ENCODE peak calls at places on chromosomes 5 and 9, in seven cellular contexts. G is colonic mucosa, V is BJ, M is MM.1S, U is HepG2, X is Peyer's patch, Z is H7. D is an unnamed sample.

GRCh38 chr5:67065237-67065636 is 131.4 kb downstream of the CD180 start:
- DNase-seq in G (no peak), V (no peak), M (peak; percentile 91), U (no peak), X (no peak), Z (no peak), D (no peak)

GRCh38 chr5:132797651-132798050 is 15.5 kb upstream of the SOWAHA start:
- DNase-seq in G (no peak), V (no peak), M (no peak), U (no peak), X (no peak), Z (no peak), D (no peak)

GRCh38 chr5:6858419-6858818 is 145.2 kb downstream of the TENT4A start:
- DNase-seq in G (no peak), V (no peak), M (no peak), U (no peak), X (no peak), Z (no peak), D (no peak)

GRCh38 chr5:107464403-107464802 is 206.3 kb downstream of the EFNA5 start:
- DNase-seq in G (no peak), V (no peak), M (peak; percentile 18), U (no peak), X (no peak), Z (no peak), D (no peak)

GRCh38 chr9:114691046-114691955 is 9.3 kb upstream of the TEX48 start:
- DNase-seq in G (no peak), V (peak; percentile 68), M (no peak), U (no peak), X (no peak), Z (no peak), D (peak; percentile 15)

GRCh38 chr5:65926893-65927292 is 518 bp downstream of the ERBIN start:
- DNase-seq in G (peak; percentile 29), V (no peak), M (peak; percentile 17), U (no peak), X (no peak), Z (peak; percentile 27), D (peak; percentile 26)

GRCh38 chr5:32261198-32261597 is 51.5 kb downstream of the MTMR12 start:
- DNase-seq in G (no peak), V (no peak), M (peak; percentile 19), U (no peak), X (no peak), Z (no peak), D (no peak)

GRCh38 chr9:116193636-116194035 is 40.0 kb downstream of the PAPPA start:
- DNase-seq in G (no peak), V (peak; percentile 44), M (no peak), U (no peak), X (no peak), Z (no peak), D (no peak)

GRCh38 chr5:126043684-126044083 is 379.5 kb upstream of the GRAMD2B start:
- DNase-seq in G (no peak), V (no peak), M (no peak), U (no peak), X (no peak), Z (no peak), D (no peak)

GRCh38 chr9:111766066-111766465 is 28.7 kb downstream of the SHOC1 start:
- DNase-seq in G (no peak), V (no peak), M (no peak), U (no peak), X (no peak), Z (no peak), D (no peak)

GRCh38 chr5:179258001-179258921 is 87.0 kb downstream of the ADAMTS2 start:
- DNase-seq in G (no peak), V (no peak), M (no peak), U (no peak), X (peak; percentile 31), Z (peak; percentile 53), D (no peak)

GRCh38 chr9:33132249-33132772 is 34.8 kb downstream of the B4GALT1 start:
- DNase-seq in G (no peak), V (peak; percentile 46), M (no peak), U (no peak), X (no peak), Z (no peak), D (no peak)

GRCh38 chr5:169225830-169226356 is 75.0 kb downstream of the SLIT3 start:
- DNase-seq in G (no peak), V (no peak), M (no peak), U (no peak), X (no peak), Z (no peak), D (no peak)
- H3K27me3 ChIP-seq in G (no peaks in the 10 kb centered on the region), V (no peaks in the 10 kb centered on the region), M (no peaks in the 10 kb centered on the region), U (no peaks in the 10 kb centered on the region), X (no peaks in the 10 kb centered on the region), Z (peaks cover 13% of the 10 kb centered on the region), D (no peaks in the 10 kb centered on the region)

DNA sequence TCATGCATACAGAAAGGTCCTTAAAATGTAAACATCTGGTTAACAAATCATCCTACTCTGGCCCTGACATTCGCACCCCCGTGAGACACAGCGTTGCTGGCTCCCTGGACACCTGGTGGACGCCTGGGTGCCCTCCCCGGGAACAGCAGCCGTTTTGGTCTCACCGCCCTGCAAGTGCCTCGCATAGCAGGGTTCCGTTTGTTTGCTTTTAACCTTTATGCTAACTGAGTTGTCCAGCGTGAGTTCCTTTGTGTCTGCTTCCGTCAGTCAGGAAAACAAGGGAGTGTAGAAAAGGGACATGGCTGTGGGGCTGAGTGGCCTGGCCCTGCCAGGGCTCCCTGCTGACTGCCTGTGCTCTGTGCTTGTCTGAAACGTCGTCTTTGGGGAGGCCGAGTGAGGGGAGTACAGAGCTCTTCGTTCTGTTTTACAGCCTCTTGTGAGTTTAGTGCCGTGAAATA is 91.8 kb upstream of the CACNA1B start:
- DNase-seq in G (no peak), V (no peak), M (no peak), U (peak; percentile 87), X (no peak), Z (peak; percentile 78), D (no peak)
- H3K36me3 ChIP-seq in G (no peaks in the 10 kb centered on the region), V (peaks cover 20% of the 10 kb centered on the region), M (no peaks in the 10 kb centered on the region), U (peaks cover 25% of the 10 kb centered on the region), X (no peaks in the 10 kb centered on the region), Z (peaks cover 15% of the 10 kb centered on the region), D (peaks cover 16% of the 10 kb centered on the region)

DNA sequence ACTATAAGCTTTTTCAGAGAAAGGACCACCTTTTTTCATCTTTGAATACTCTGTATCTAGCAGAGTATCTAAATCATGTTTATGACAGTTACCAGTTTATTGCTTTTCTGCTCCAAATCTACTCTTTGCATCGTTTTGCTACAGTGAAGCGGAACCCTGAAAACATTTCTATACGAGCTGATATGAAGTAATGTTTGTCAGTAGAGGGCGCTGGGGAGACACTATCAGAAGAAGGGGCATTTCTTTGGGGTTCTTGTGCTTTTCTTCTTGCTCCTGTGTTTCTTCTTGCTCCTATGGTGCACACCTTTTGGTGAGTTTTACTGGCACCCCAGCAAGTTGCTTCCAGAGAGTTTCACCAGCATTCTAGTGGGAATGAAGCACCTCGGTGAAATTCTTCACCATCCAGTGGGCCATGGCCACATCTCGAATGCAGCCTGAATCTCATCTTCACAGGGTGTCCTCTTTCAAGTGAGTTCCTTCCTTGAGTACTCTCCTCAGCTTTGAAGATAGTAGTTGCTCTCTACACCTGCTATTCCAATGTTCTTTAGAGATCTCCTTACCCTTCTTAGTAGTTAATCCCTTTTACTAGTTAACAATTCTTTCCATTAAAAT is 98.4 kb downstream of the FGF1 start:
- DNase-seq in G (peak; percentile 49), V (no peak), M (peak; percentile 42), U (peak; percentile 15), X (no peak), Z (peak; percentile 28), D (peak; percentile 30)
- H3K4me3 ChIP-seq in G (no peak overlapping the region), V (no peak overlapping the region), M (no peak overlapping the region), U (no peak overlapping the region), X (no peak overlapping the region), Z (no peak overlapping the region), D (no peak overlapping the region)

GRCh38 chr9:78898239-78898638 is 601.3 kb downstream of the PSAT1 start:
- DNase-seq in G (no peak), V (no peak), M (no peak), U (no peak), X (no peak), Z (no peak), D (no peak)
- H3K27me3 ChIP-seq in G (no peaks in the 10 kb centered on the region), V (no peaks in the 10 kb centered on the region), M (no peaks in the 10 kb centered on the region), U (no peaks in the 10 kb centered on the region), X (no peaks in the 10 kb centered on the region), Z (no peaks in the 10 kb centered on the region), D (no peaks in the 10 kb centered on the region)

GRCh38 chr5:157491471-157491870 is 31.5 kb downstream of the NIPAL4 start:
- DNase-seq in G (no peak), V (no peak), M (no peak), U (no peak), X (no peak), Z (no peak), D (no peak)

GRCh38 chr5:157497875-157498611 is 38.0 kb downstream of the NIPAL4 start:
- DNase-seq in G (no peak), V (no peak), M (no peak), U (no peak), X (no peak), Z (no peak), D (no peak)

GRCh38 chr5:157496847-157497246 is 36.8 kb downstream of the NIPAL4 start:
- DNase-seq in G (no peak), V (no peak), M (no peak), U (no peak), X (no peak), Z (no peak), D (no peak)

GRCh38 chr5:157494178-157494830 is 34.3 kb downstream of the NIPAL4 start:
- DNase-seq in G (no peak), V (no peak), M (no peak), U (peak; percentile 44), X (no peak), Z (no peak), D (no peak)

GRCh38 chr5:157492886-157493285 is 32.9 kb downstream of the NIPAL4 start:
- DNase-seq in G (no peak), V (no peak), M (no peak), U (no peak), X (no peak), Z (no peak), D (no peak)
- H3K36me3 ChIP-seq in G (no peaks in the 10 kb centered on the region), V (peaks cover 31% of the 10 kb centered on the region), M (no peaks in the 10 kb centered on the region), U (no peaks in the 10 kb centered on the region), X (no peaks in the 10 kb centered on the region), Z (peaks cover 4% of the 10 kb centered on the region), D (no peaks in the 10 kb centered on the region)

DNA sequence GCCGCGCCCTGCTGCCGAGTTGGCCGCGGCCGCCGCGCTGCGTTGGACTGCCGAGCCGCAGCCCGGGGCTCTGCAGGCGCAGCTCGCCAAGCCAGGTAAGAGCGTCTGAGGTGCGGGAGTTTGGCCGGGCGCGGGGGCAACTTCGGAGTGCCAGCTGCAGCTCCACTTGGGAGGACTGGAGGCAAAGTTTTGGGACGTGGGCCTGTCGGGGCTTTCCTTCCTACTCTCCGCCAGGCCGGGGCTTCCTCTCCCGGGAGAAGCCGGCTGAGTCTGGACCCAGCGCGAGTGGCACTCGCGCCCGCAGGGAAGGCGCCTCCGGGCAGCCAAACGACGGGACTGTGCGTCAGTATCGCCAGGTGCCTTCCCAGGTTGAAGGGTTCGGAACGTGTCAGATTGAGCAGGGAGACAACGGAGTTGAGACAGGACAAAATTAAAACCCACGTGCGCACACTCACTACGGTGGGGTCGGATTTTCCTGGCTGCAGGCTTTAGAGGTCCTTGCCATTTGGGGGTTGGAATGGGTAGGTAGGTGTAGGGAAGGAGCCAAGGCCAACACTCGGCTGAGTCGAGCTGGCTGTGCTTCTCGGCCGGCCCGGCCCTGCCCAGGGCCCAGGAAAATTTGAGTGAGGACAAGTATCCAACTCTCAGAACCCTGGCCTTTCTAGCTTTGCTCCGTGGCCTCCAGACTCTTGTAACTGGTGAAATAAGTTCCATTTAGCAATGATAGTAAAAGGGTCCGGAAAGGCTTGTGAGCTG is 1.1 kb downstream of the DMRT3 start:
- DNase-seq in G (no peak), V (no peak), M (no peak), U (no peak), X (no peak), Z (peak; percentile 73), D (no peak)
- H3K4me3 ChIP-seq in G (no peak overlapping the region), V (no peak overlapping the region), M (no peak overlapping the region), U (no peak overlapping the region), X (no peak overlapping the region), Z (peak overlapping the region; percentile 10), D (no peak overlapping the region)

D was measured in small intestine.